ENCODE peak calls at places on chromosomes 13 and 19, in ten cellular contexts. Z is mucosa of descending colon, J is astrocyte of the spinal cord, E is lower leg skin, O is cardiac muscle cell, K is GM12865, A is uterus, Q is NB4, F is AG09309, I is neural progenitor cell. T is an unnamed sample.

GRCh38 chr19:11570039-11570462 is 7.4 kb downstream of the ACP5 start:
- DNase-seq in J (no peak), I (peak), Z (no peak), A (no peak), K (peak), F (no peak), E (no peak), Q (peak), O (no peak), T (no peak)

GRCh38 chr19:5585461-5586299 is 17.9 kb upstream of the TINCR start:
- DNase-seq in O (no peak), J (peak), Q (peak), Z (no peak), A (no peak), E (no peak), F (no peak), K (no peak), I (peak), T (peak)

GRCh38 chr13:98509271-98510155 is 67.4 kb downstream of the STK24 start:
- DNase-seq in Q (peak), I (no peak), K (peak), F (peak), E (peak), Z (peak), A (peak), J (peak), O (peak), T (peak)

GRCh38 chr19:36265856-36266374 is 51.0 kb downstream of the ZNF146 start:
- DNase-seq in J (no peak), Z (no peak), K (no peak), I (no peak), Q (no peak), O (no peak), F (no peak), A (no peak), E (peak), T (no peak)

GRCh38 chr19:24000656-24001055 is 86.0 kb downstream of the ZNF726 start:
- DNase-seq in I (no peak), K (no peak), Z (no peak), O (no peak), A (no peak), E (no peak), J (no peak), F (no peak), Q (no peak), T (no peak)

GRCh38 chr13:77810891-77811290 is 107.7 kb downstream of the EDNRB start:
- DNase-seq in O (no peak), K (no peak), E (no peak), I (no peak), A (no peak), Z (no peak), Q (no peak), F (no peak), J (no peak), T (no peak)

GRCh38 chr19:47660435-47660832 is 51.5 kb downstream of the BICRA start:
- DNase-seq in Z (peak), E (no peak), A (no peak), Q (no peak), J (no peak), I (no peak), O (no peak), F (no peak), K (no peak), T (no peak)

GRCh38 chr13:104984296-104984818 is 1551.1 kb downstream of the EFNB2 start:
- DNase-seq in A (no peak), K (peak), J (peak), E (peak), Q (peak), F (no peak), Z (peak), O (peak), I (no peak), T (peak)

GRCh38 chr19:5052945-5053485 is 84.1 kb downstream of the KDM4B start:
- DNase-seq in Z (no peak), Q (no peak), F (no peak), K (no peak), I (no peak), O (no peak), E (no peak), A (no peak), J (no peak), T (no peak)

GRCh38 chr19:41995959-41996797 is 2.1 kb upstream of the ATP1A3 start:
- DNase-seq in K (peak), Q (peak), J (no peak), A (no peak), O (no peak), F (no peak), Z (no peak), E (no peak), I (peak), T (no peak)

GRCh38 chr13:21478881-21479808 is 20.0 kb upstream of the ZDHHC20 start:
- DNase-seq in F (peak), E (no peak), Z (peak), I (peak), K (peak), J (peak), A (peak), Q (peak), O (peak), T (peak)

GRCh38 chr19:34962945-34963530 is 991 bp downstream of the ZNF792 start:
- DNase-seq in I (no peak), J (peak), F (no peak), Q (no peak), E (peak), K (no peak), O (no peak), A (no peak), Z (peak), T (peak)

GRCh38 chr19:38064661-38065425 is 157.8 kb downstream of the SIPA1L3 start:
- DNase-seq in I (no peak), Z (no peak), Q (no peak), K (no peak), J (no peak), A (no peak), E (no peak), F (no peak), O (no peak), T (no peak)

GRCh38 chr13:38674208-38674607 is 12.7 kb upstream of the FREM2 start:
- DNase-seq in Q (no peak), A (no peak), O (no peak), I (no peak), E (no peak), Z (no peak), J (no peak), F (no peak), K (no peak), T (no peak)

GRCh38 chr19:41307090-41307875 is 2.7 kb upstream of the CCDC97 start:
- DNase-seq in K (no peak), F (no peak), E (no peak), J (no peak), A (no peak), I (no peak), Z (no peak), O (no peak), Q (no peak), T (peak)

GRCh38 chr19:6500837-6501739 is 1.0 kb downstream of the TUBB4A start:
- DNase-seq in O (no peak), F (no peak), Q (no peak), E (no peak), A (no peak), J (no peak), K (no peak), Z (no peak), I (no peak), T (no peak)

GRCh38 chr13:49629196-49629938 is 1.1 kb downstream of the ARL11 start:
- DNase-seq in K (peak), E (no peak), A (no peak), I (no peak), F (no peak), Q (no peak), J (no peak), Z (no peak), O (no peak), T (no peak)
- TF ChIP-seq CTCF in K (no peak), E (no peak), A (no peak), I (no peak), F (no peak), Q (no peak), J (no peak), Z (no peak), O (no peak), T (no peak)

GRCh38 chr19:17488593-17489391 is 18.5 kb downstream of the SLC27A1 start:
- DNase-seq in I (peak), Z (peak), E (peak), O (peak), J (no peak), Q (peak), K (peak), A (peak), F (no peak), T (peak)
- TF ChIP-seq CTCF in I (peak), Z (no peak), E (no peak), O (no peak), J (no peak), Q (peak), K (peak), A (no peak), F (no peak), T (no peak)

GRCh38 chr13:92972751-92973150 is 253.9 kb upstream of the GPC6 start:
- DNase-seq in A (no peak), Z (no peak), Q (no peak), J (no peak), F (no peak), K (no peak), O (no peak), I (no peak), E (no peak), T (no peak)

GRCh38 chr13:92976657-92977056 is 249.9 kb upstream of the GPC6 start:
- DNase-seq in K (no peak), Q (no peak), Z (no peak), O (no peak), E (no peak), I (no peak), F (no peak), A (no peak), J (no peak), T (no peak)

GRCh38 chr13:92974905-92975429 is 251.6 kb upstream of the GPC6 start:
- DNase-seq in Q (no peak), J (no peak), Z (no peak), O (no peak), E (no peak), A (no peak), F (no peak), I (no peak), K (no peak), T (no peak)
- TF ChIP-seq CTCF in Q (no peak), J (no peak), Z (no peak), O (no peak), E (no peak), A (no peak), F (no peak), I (no peak), K (no peak), T (no peak)

DNA sequence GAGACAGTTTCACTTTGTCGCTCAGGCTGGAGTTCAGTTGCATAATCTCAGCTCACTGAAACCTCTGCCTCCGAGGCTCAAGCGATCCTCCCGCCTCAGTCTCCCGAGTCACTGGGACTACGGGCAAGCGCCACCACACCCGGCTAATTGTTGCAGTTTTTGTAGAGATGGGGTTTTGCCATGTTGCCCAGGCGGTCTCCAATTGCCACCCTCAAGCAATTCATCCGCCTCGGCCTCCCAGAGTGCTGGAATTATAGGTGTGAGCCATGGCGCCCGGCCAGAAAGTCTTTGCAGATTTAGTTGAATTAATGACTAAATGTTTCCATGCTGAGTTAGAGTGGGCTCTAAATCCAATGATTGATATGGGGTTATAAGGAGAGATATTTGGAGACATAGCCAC is 4.5 kb upstream of the CADM4 start:
- DNase-seq in Z (no peak), F (no peak), J (no peak), Q (no peak), O (no peak), K (no peak), I (no peak), A (no peak), E (no peak), T (no peak)
- TF ChIP-seq CTCF in Z (no peak), F (no peak), J (no peak), Q (no peak), O (no peak), K (no peak), I (no peak), A (no peak), E (no peak), T (no peak)

T was measured in activated CD8-positive, alpha-beta T cell treated with anti-CD3 and anti-CD28 coated beads for 36 hours.